ENCODE peak calls at places on chromosomes 12 and 14, in six cellular contexts. R is neural progenitor cell; Z is Peyer's patch; K is CD4-positive, alpha-beta memory T cell; X is small intestine; O is pancreas. A is an unnamed sample.

GRCh38 chr12:128817115-128818015 is 6.4 kb downstream of the SLC15A4 start:
- DNase-seq in R (no peak), K (no peak), O (no peak), X (no peak), Z (peak; percentile 74), A (peak; percentile 86)

GRCh38 chr14:89078021-89078676 is 253.7 kb downstream of the TTC8 start:
- DNase-seq in Z (no peak), K (no peak), O (no peak), X (no peak), R (no peak), A (no peak)

GRCh38 chr14:52233693-52234092 is 33.8 kb upstream of the PTGDR start:
- DNase-seq in O (no peak), R (no peak), X (no peak), Z (no peak), K (no peak), A (no peak)

GRCh38 chr12:92503029-92503931 is 199.5 kb upstream of the PLEKHG7 start:
- DNase-seq in Z (no peak), K (no peak), X (peak; percentile 49), O (no peak), R (no peak), A (no peak)

GRCh38 chr12:3041558-3042164 is 35.5 kb upstream of the TSPAN9 start:
- DNase-seq in O (no peak), Z (peak; percentile 71), K (peak; percentile 35), R (peak; percentile 91), X (peak; percentile 82), A (peak; percentile 62)

GRCh38 chr12:51960890-51961289 is 9.4 kb downstream of the ACVR1B start:
- DNase-seq in O (no peak), R (no peak), Z (no peak), K (no peak), X (peak; percentile 52), A (no peak)

GRCh38 chr14:37622231-37622923 is 26.9 kb downstream of the TTC6 start:
- DNase-seq in O (no peak), K (no peak), X (no peak), Z (no peak), R (peak; percentile 76), A (no peak)

GRCh38 chr14:70530417-70530816 is 4.4 kb downstream of the ADAM20 start:
- DNase-seq in K (no peak), R (no peak), Z (no peak), O (no peak), X (no peak), A (no peak)

GRCh38 chr12:10771132-10771733 is 31.2 kb downstream of the TAS2R7 start:
- DNase-seq in R (peak; percentile 12), O (no peak), X (peak; percentile 32), Z (no peak), K (peak; percentile 46), A (no peak)

GRCh38 chr12:32569256-32569655 is 109.8 kb upstream of the DNM1L start:
- DNase-seq in K (no peak), X (no peak), Z (no peak), O (no peak), R (no peak), A (no peak)

GRCh38 chr12:94170690-94171594 is 22.6 kb downstream of the PLXNC1 start:
- DNase-seq in O (no peak), R (no peak), Z (no peak), K (no peak), X (no peak), A (no peak)

GRCh38 chr12:122871851-122872785 is 23.8 kb downstream of the VPS37B start:
- DNase-seq in X (peak; percentile 87), O (no peak), R (peak; percentile 96), Z (peak; percentile 85), K (peak; percentile 40), A (peak; percentile 81)

GRCh38 chr14:34496679-34497513 is 34.9 kb upstream of the SPTSSA start:
- DNase-seq in O (no peak), K (no peak), Z (peak; percentile 85), R (peak; percentile 28), X (peak; percentile 89), A (peak; percentile 82)

GRCh38 chr12:113152835-113153814 is 3.6 kb downstream of the CFAP73 start:
- DNase-seq in K (peak; percentile 74), Z (peak; percentile 76), O (peak; percentile 84), X (peak; percentile 69), R (peak; percentile 87), A (peak; percentile 81)

GRCh38 chr12:124511259-124511985 is 56.0 kb downstream of the NCOR2 start:
- DNase-seq in X (no peak), K (no peak), Z (no peak), R (no peak), O (no peak), A (no peak)

GRCh38 chr12:93737457-93738198 is 60.5 kb downstream of the CRADD start:
- DNase-seq in R (no peak), X (no peak), O (no peak), Z (no peak), K (no peak), A (no peak)

GRCh38 chr14:52268191-52269061 is 928 bp downstream of the PTGDR start:
- DNase-seq in Z (no peak), K (peak; percentile 33), R (peak; percentile 66), X (no peak), O (peak; percentile 50), A (peak; percentile 63)

GRCh38 chr14:22552001-22552826 is 36.8 kb downstream of the DAD1 start:
- DNase-seq in K (no peak), Z (no peak), R (no peak), X (no peak), O (no peak), A (no peak)

GRCh38 chr12:109523071-109523470 is 45.6 kb downstream of the UBE3B start:
- DNase-seq in K (no peak), O (no peak), Z (no peak), X (no peak), R (no peak), A (peak; percentile 73)

GRCh38 chr12:121806556-121807308 is 2.9 kb downstream of the SETD1B start:
- DNase-seq in O (peak; percentile 61), R (peak; percentile 34), Z (no peak), K (no peak), X (peak; percentile 56), A (peak; percentile 30)

GRCh38 chr12:121810234-121810817 is 6.5 kb downstream of the SETD1B start:
- DNase-seq in X (no peak), Z (no peak), K (no peak), R (no peak), O (peak; percentile 60), A (peak; percentile 17)

GRCh38 chr12:121809712-121810116 is 5.9 kb downstream of the SETD1B start:
- DNase-seq in K (no peak), R (no peak), O (peak; percentile 59), Z (no peak), X (no peak), A (no peak)

GRCh38 chr12:121807656-121808347 is 4.0 kb downstream of the SETD1B start:
- DNase-seq in X (no peak), R (no peak), K (no peak), O (no peak), Z (no peak), A (peak; percentile 49)

DNA sequence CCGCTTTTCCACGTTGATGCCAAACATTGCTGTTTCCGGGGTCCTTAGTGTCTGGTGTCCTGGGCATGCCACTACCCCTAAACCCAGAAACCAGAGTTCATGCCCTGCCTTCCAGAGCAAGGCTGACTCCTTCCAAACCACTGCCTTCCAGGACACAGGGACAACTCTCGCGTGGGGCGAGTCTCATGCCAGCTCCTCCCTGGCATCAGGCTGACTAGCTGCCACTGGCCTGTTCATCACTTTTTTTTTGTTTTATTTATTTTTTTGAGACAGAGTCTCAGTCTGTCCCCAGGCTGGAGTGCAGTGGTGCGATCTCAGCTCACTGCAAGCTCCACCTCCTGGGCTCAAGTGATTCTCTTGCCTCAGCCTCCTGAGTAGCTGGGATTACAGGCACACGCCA is 4.8 kb downstream of the SETD1B start:
- DNase-seq in O (no peak), R (no peak), K (no peak), Z (no peak), X (no peak), A (no peak)
- H3K36me3 ChIP-seq in O (no peaks in the 10 kb centered on the region), R (no peaks in the 10 kb centered on the region), K (peaks cover 37% of the 10 kb centered on the region), Z (peaks cover 34% of the 10 kb centered on the region), X (peaks cover 14% of the 10 kb centered on the region), A (peaks cover 33% of the 10 kb centered on the region)

GRCh38 chr14:24441904-24442239 is 704 bp downstream of the SDR39U1 start:
- DNase-seq in Z (no peak), R (no peak), O (no peak), X (no peak), K (no peak), A (no peak)
- H3K27ac ChIP-seq in Z (peak overlapping the region; percentile 92), R (no peak overlapping the region), O (no peak overlapping the region), X (peak overlapping the region; percentile 98), K (peak overlapping the region; percentile 93), A (peak overlapping the region; percentile 97)

DNA sequence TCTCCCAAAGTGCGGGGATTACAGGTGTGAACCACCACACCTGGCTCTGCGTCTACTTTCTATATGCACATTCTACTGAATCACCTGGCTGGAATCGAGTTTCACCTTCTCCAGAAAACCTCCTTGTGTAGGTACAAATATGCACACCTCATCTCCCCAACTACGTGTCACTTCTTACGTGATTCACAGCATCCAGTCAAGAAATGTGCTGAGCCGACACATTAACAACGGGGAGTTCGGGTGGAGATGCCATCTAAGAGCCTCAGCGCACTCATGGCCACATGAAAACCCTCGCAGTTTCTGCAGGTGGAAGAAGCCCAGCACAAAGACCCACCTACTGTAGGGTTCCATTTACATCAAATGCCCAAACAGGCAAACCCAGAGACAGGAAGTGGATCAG is 29.3 kb downstream of the P2RX2 start:
- DNase-seq in R (no peak), X (no peak), O (no peak), Z (no peak), K (no peak), A (no peak)
- H3K36me3 ChIP-seq in R (no peaks in the 10 kb centered on the region), X (peaks cover 10% of the 10 kb centered on the region), O (no peaks in the 10 kb centered on the region), Z (peaks cover 72% of the 10 kb centered on the region), K (peaks cover 36% of the 10 kb centered on the region), A (peaks cover 59% of the 10 kb centered on the region)

DNA sequence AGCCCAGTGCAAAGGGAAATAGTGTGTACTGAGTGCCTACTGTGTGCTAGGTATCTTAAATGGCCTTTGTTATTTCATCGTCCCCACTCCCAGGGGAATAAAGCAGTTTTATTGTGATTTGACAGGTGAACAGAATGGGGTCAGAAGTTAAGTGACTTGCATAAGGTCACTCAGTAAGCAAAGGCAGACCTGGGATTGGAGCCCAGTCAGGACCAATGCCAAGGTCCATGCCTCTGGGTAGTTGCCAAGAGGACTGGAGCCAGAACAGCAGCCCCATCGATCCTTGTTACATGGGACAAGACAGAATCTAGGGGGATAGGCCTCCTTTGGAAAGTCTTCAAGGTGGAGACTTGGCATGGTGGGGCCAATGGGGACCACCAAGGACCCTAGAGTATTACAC is 227.4 kb upstream of the PWP1 start:
- DNase-seq in X (peak; percentile 18), K (no peak), Z (no peak), O (peak; percentile 66), R (no peak), A (no peak)
- H3K27ac ChIP-seq in X (no peak overlapping the region), K (no peak overlapping the region), Z (no peak overlapping the region), O (no peak overlapping the region), R (no peak overlapping the region), A (no peak overlapping the region)

GRCh38 chr14:95476747-95477146 is 39.7 kb downstream of the SYNE3 start:
- DNase-seq in O (no peak), Z (no peak), R (no peak), K (no peak), X (no peak), A (no peak)

GRCh38 chr14:95474486-95474885 is 42.0 kb downstream of the SYNE3 start:
- DNase-seq in O (no peak), K (no peak), R (no peak), X (no peak), Z (no peak), A (peak; percentile 25)

GRCh38 chr14:95475540-95476240 is 40.8 kb downstream of the SYNE3 start:
- DNase-seq in K (no peak), X (no peak), O (no peak), R (no peak), Z (no peak), A (no peak)

GRCh38 chr14:95472819-95473251 is 43.6 kb downstream of the SYNE3 start:
- DNase-seq in R (no peak), Z (no peak), O (no peak), X (no peak), K (no peak), A (peak; percentile 56)

GRCh38 chr14:95474941-95475340 is 41.5 kb downstream of the SYNE3 start:
- DNase-seq in Z (no peak), O (no peak), K (no peak), R (no peak), X (no peak), A (no peak)
- H3K36me3 ChIP-seq in Z (peaks cover 15% of the 10 kb centered on the region), O (no peaks in the 10 kb centered on the region), K (peaks cover 49% of the 10 kb centered on the region), R (no peaks in the 10 kb centered on the region), X (peaks cover 2% of the 10 kb centered on the region), A (peaks cover 3% of the 10 kb centered on the region)